ENCODE peak calls at places on chromosomes 12 and 14, in four cellular contexts. One of them, this sample, is unnamed.
A peak's percentile ranks its signal among the peaks of the same experiment; 100 is the strongest.

GRCh38 chr14:70489579-70490175 is 37.7 kb downstream of the ADAM21 start:
- DNase-seq in lower leg skin: no peak
- DNase-seq in HT1080: no peak
- DNase-seq in NCI-H2171: no peak
- DNase-seq in this sample: no peak

GRCh38 chr14:62988967-62989366 is 56.3 kb downstream of the KCNH5 start:
- DNase-seq in lower leg skin: no peak
- DNase-seq in HT1080: peak; percentile 73
- DNase-seq in NCI-H2171: no peak
- DNase-seq in this sample: no peak

GRCh38 chr12:89521348-89522238 is 3.0 kb downstream of the GALNT4 start:
- DNase-seq in lower leg skin: no peak
- DNase-seq in HT1080: no peak
- DNase-seq in NCI-H2171: no peak
- DNase-seq in this sample: no peak

GRCh38 chr14:95935228-95935822 is 58.7 kb downstream of the TUNAR start:
- DNase-seq in lower leg skin: no peak
- DNase-seq in HT1080: no peak
- DNase-seq in NCI-H2171: no peak
- DNase-seq in this sample: no peak

GRCh38 chr12:120820885-120821510 is 83.2 kb downstream of the SPPL3 start:
- DNase-seq in lower leg skin: no peak
- DNase-seq in HT1080: no peak
- DNase-seq in NCI-H2171: no peak
- DNase-seq in this sample: peak; percentile 40

GRCh38 chr12:92396647-92397258 is 251.1 kb upstream of the BTG1 start:
- DNase-seq in lower leg skin: no peak
- DNase-seq in HT1080: peak; percentile 81
- DNase-seq in NCI-H2171: no peak
- DNase-seq in this sample: no peak

GRCh38 chr12:97063292-97063935 is 156.4 kb downstream of the NEDD1 start:
- DNase-seq in lower leg skin: no peak
- DNase-seq in HT1080: no peak
- DNase-seq in NCI-H2171: no peak
- DNase-seq in this sample: no peak

GRCh38 chr14:51616256-51616655 is 35.5 kb upstream of the FRMD6 start:
- DNase-seq in lower leg skin: no peak
- DNase-seq in HT1080: no peak
- DNase-seq in NCI-H2171: no peak
- DNase-seq in this sample: no peak

GRCh38 chr12:23757541-23757962 is 191.9 kb downstream of the SOX5 start:
- DNase-seq in lower leg skin: no peak
- DNase-seq in HT1080: no peak
- DNase-seq in NCI-H2171: no peak
- DNase-seq in this sample: no peak

GRCh38 chr14:87000071-87000470 is 992.9 kb downstream of the GALC start:
- DNase-seq in lower leg skin: no peak
- DNase-seq in HT1080: no peak
- DNase-seq in NCI-H2171: peak; percentile 88
- DNase-seq in this sample: no peak

This sample was measured in activated CD8-positive, alpha-beta memory T cell treated with anti-CD3 and anti-CD28 coated beads, Interleukin-2, amount 50 U/mL, for 4 hours.